ENCODE peak calls at places on chromosome 12, in five cellular contexts. C, F, Y, R and S are unnamed samples.
A peak's percentile ranks its signal among the peaks of the same experiment; 100 is the strongest.

GRCh38 chr12:95498968-95499367 is 25.0 kb downstream of the METAP2 start:
- DNase-seq in R (no peak), C (no peak), Y (no peak), F (no peak), S (no peak)

GRCh38 chr12:94220804-94221203 is 72.4 kb downstream of the PLXNC1 start:
- DNase-seq in Y (no peak), C (no peak), F (no peak), R (no peak), S (no peak)

GRCh38 chr12:50441763-50442162 is 41.1 kb downstream of the LARP4 start:
- DNase-seq in C (no peak), F (no peak), R (no peak), Y (no peak), S (no peak)

GRCh38 chr12:111741235-111741812 is 25.4 kb upstream of the ALDH2 start:
- DNase-seq in Y (peak; percentile 56), C (no peak), F (no peak), R (peak; percentile 34), S (no peak)

GRCh38 chr12:64186789-64187188 is 35.3 kb downstream of the KICS2 start:
- DNase-seq in C (peak; percentile 29), R (peak; percentile 78), Y (peak; percentile 30), F (no peak), S (no peak)

GRCh38 chr12:103955811-103956514 is 9.7 kb upstream of the TDG start:
- DNase-seq in C (no peak), R (peak; percentile 32), F (no peak), Y (peak; percentile 48), S (no peak)

GRCh38 chr12:558595-558994 is 98.9 kb downstream of the B4GALNT3 start:
- DNase-seq in F (no peak), R (no peak), C (no peak), Y (no peak), S (no peak)

GRCh38 chr12:56716458-56716857 is 8.6 kb downstream of the NACA start:
- DNase-seq in Y (no peak), R (no peak), C (no peak), F (peak; percentile 19), S (no peak)

GRCh38 chr12:56635539-56636117 is 5.5 kb upstream of the BAZ2A start:
- DNase-seq in C (no peak), R (peak; percentile 11), F (no peak), Y (peak; percentile 8), S (peak; percentile 22)

GRCh38 chr12:32024884-32025599 is 65.8 kb downstream of the RESF1 start:
- DNase-seq in R (no peak), F (no peak), C (no peak), Y (no peak), S (no peak)

GRCh38 chr12:42969357-42969756 is 379.8 kb upstream of the PRICKLE1 start:
- DNase-seq in C (no peak), Y (peak; percentile 39), R (peak; percentile 45), F (no peak), S (no peak)

GRCh38 chr12:68932701-68933563 is at the start of gene CPM:
- DNase-seq in R (peak; percentile 56), F (peak; percentile 85), Y (peak; percentile 48), C (peak; percentile 85), S (peak; percentile 51)

GRCh38 chr12:74449872-74450271 is 87.8 kb upstream of the ATXN7L3B start:
- DNase-seq in F (no peak), C (no peak), R (peak; percentile 10), Y (peak; percentile 34), S (no peak)

GRCh38 chr12:107704056-107704455 is 18.5 kb downstream of the PWP1 start:
- DNase-seq in C (no peak), F (no peak), R (peak; percentile 66), Y (peak; percentile 17), S (no peak)

GRCh38 chr12:121581681-121582439 is 1.0 kb upstream of the KDM2B start:
- DNase-seq in R (peak; percentile 36), F (peak; percentile 48), Y (peak; percentile 26), C (no peak), S (no peak)

GRCh38 chr12:100069795-100070194 is 72.9 kb downstream of the BLTP3B start:
- DNase-seq in Y (no peak), R (no peak), C (no peak), F (no peak), S (no peak)
- TF ChIP-seq CTCF in Y (no peak), R (no peak), C (no peak), F (no peak), S (no peak)

DNA sequence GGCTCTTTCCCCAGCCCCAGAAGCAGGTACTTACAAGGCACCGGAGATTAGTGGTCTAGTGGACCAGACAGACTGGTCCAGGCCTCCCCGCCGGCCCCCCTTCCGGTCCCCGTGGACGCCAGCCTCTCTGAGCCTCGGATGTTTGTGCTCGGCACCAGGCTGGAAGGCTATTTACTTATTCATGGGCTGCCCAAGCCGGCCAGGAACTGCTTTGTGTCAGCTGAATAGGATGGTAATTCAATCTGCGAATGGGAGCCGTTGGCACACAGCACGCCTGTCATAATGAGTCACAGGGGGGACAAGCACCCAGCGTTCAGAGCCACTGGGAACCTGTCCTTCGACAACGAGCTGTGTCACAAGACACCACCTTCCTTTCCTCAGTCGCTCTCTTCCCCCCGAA is 82.3 kb downstream of the RIMBP2 start:
- DNase-seq in C (no peak), R (no peak), F (no peak), Y (no peak), S (no peak)
- TF ChIP-seq CTCF in C (no peak), R (no peak), F (no peak), Y (no peak), S (no peak)

GRCh38 chr12:54047160-54047963 is 6.3 kb upstream of the HOXC4 start:
- DNase-seq in Y (no peak), C (no peak), F (no peak), R (no peak), S (no peak)
- TF ChIP-seq CTCF in Y (no peak), C (no peak), F (no peak), R (no peak), S (no peak)

GRCh38 chr12:126051611-126052107 is 986.4 kb downstream of the AACS start:
- DNase-seq in R (peak; percentile 88), C (no peak), F (no peak), Y (no peak), S (no peak)
- TF ChIP-seq CTCF in R (no peak), C (no peak), F (no peak), Y (no peak), S (no peak)

GRCh38 chr12:25875661-25876060 is 82.8 kb upstream of the RASSF8 start:
- DNase-seq in C (no peak), Y (peak; percentile 12), R (peak; percentile 15), F (no peak), S (no peak)
- TF ChIP-seq CTCF in C (no peak), Y (no peak), R (no peak), F (no peak), S (no peak)